ENCODE peak calls at places on chromosomes 2 and 18, in four cellular contexts. T, W, I and M are unnamed samples.

GRCh38 chr18:60092073-60092472 is 192.3 kb downstream of the PMAIP1 start:
- DNase-seq in T (no peak), I (no peak), W (no peak), M (no peak)

GRCh38 chr2:229445501-229446294 is 174.6 kb upstream of the PID1 start:
- DNase-seq in W (peak; percentile 66), I (peak; percentile 32), T (no peak), M (no peak)

GRCh38 chr2:55618649-55619055 is 1.2 kb upstream of the PPP4R3B start:
- DNase-seq in I (peak; percentile 45), T (peak; percentile 64), W (peak; percentile 56), M (peak; percentile 54)

GRCh38 chr2:88545118-88545517 is 82.1 kb downstream of the EIF2AK3 start:
- DNase-seq in T (no peak), I (no peak), W (no peak), M (no peak)

GRCh38 chr18:33495278-33495677 is 54.8 kb upstream of the CCDC178 start:
- DNase-seq in I (no peak), W (no peak), T (no peak), M (no peak)

GRCh38 chr2:238129166-238130010 is 9.1 kb upstream of the KLHL30 start:
- DNase-seq in W (no peak), T (peak; percentile 38), I (no peak), M (peak; percentile 28)

GRCh38 chr2:231359484-231359883 is 36.0 kb upstream of the B3GNT7 start:
- DNase-seq in W (no peak), T (no peak), I (no peak), M (peak; percentile 34)

GRCh38 chr2:177909962-177910361 is 162.6 kb downstream of the PDE11A start:
- DNase-seq in W (no peak), I (no peak), T (no peak), M (no peak)

GRCh38 chr2:237603718-237604362 is 13.3 kb upstream of the RAB17 start:
- DNase-seq in I (peak; percentile 63), W (peak; percentile 61), T (no peak), M (no peak)

GRCh38 chr18:37270046-37270665 is 295.4 kb downstream of the CELF4 start:
- DNase-seq in I (peak; percentile 38), W (no peak), T (no peak), M (no peak)

GRCh38 chr2:102664439-102665042 is 45.2 kb downstream of the SLC9A2 start:
- DNase-seq in T (no peak), W (no peak), I (no peak), M (no peak)

GRCh38 chr2:133331437-133331836 is 236.8 kb downstream of the NCKAP5 start:
- DNase-seq in W (no peak), T (no peak), I (no peak), M (no peak)

GRCh38 chr2:164150601-164151000 is 414.8 kb upstream of the FIGN start:
- DNase-seq in I (no peak), W (no peak), T (no peak), M (no peak)

GRCh38 chr2:144012304-144012703 is 507.6 kb downstream of the ZEB2 start:
- DNase-seq in I (no peak), T (no peak), W (no peak), M (no peak)

GRCh38 chr2:24189551-24189950 is 14.7 kb downstream of the FAM228A start:
- DNase-seq in I (no peak), T (no peak), W (no peak), M (no peak)

GRCh38 chr2:197464180-197464579 is 10.8 kb downstream of the COQ10B start:
- DNase-seq in W (no peak), I (no peak), T (no peak), M (no peak)

GRCh38 chr18:33720133-33720532 is 142.1 kb downstream of the ASXL3 start:
- DNase-seq in I (no peak), T (no peak), W (no peak), M (no peak)

GRCh38 chr2:134667081-134667480 is 51.7 kb downstream of the TMEM163 start:
- DNase-seq in T (no peak), W (no peak), I (no peak), M (no peak)

GRCh38 chr2:134670955-134671354 is 47.8 kb downstream of the TMEM163 start:
- DNase-seq in W (no peak), T (peak; percentile 90), I (no peak), M (peak; percentile 78)

GRCh38 chr2:134667541-134667940 is 51.3 kb downstream of the TMEM163 start:
- DNase-seq in W (no peak), I (no peak), T (no peak), M (no peak)

GRCh38 chr2:134669731-134670669 is 48.8 kb downstream of the TMEM163 start:
- DNase-seq in T (peak; percentile 86), I (no peak), W (no peak), M (peak; percentile 85)

GRCh38 chr2:134668821-134669220 is 50.0 kb downstream of the TMEM163 start:
- DNase-seq in W (no peak), I (no peak), T (no peak), M (peak; percentile 69)
- H3K4me1 ChIP-seq in W (no peaks in the 10 kb centered on the region), I (no peaks in the 10 kb centered on the region), T (peaks cover 36% of the 10 kb centered on the region), M (peaks cover 25% of the 10 kb centered on the region)

DNA sequence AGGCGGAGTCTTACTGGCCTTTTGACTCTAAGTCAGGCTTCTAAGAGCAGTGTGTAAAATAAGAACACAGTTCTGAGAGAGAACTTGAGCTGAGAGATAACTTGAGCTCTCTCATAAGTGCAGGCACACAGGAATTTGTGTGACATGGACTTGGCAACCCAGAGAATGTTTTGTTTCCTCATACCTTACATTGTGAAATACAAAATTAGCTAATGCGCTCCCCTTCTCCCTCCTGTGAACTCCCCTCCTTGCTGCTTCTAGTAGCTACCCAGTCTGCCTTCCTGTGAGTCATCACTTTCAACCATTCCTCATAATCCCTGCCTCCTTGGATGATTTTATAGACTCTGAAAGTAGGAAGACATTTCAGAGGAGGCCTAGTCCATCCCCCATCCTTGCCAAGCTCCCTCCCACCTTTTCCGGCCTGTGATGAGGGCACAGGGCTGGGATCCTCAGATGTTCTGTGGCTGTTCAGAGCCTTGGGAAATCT is 22.6 kb downstream of the FER1L5 start:
- DNase-seq in W (peak; percentile 51), T (no peak), I (no peak), M (peak; percentile 61)
- H3K27ac ChIP-seq in W (peak overlapping the region; percentile 71), T (peak overlapping the region; percentile 7), I (peak overlapping the region; percentile 55), M (peak overlapping the region; percentile 70)

GRCh38 chr2:142581491-142581890 is 296.0 kb upstream of the KYNU start:
- DNase-seq in T (no peak), W (no peak), I (no peak), M (no peak)

GRCh38 chr2:142585785-142586184 is 291.7 kb upstream of the KYNU start:
- DNase-seq in W (no peak), T (no peak), I (no peak), M (no peak)

GRCh38 chr2:142586693-142587432 is 290.6 kb upstream of the KYNU start:
- DNase-seq in T (no peak), I (no peak), W (no peak), M (no peak)

GRCh38 chr2:142580691-142581090 is 296.8 kb upstream of the KYNU start:
- DNase-seq in T (no peak), W (no peak), I (no peak), M (no peak)

DNA sequence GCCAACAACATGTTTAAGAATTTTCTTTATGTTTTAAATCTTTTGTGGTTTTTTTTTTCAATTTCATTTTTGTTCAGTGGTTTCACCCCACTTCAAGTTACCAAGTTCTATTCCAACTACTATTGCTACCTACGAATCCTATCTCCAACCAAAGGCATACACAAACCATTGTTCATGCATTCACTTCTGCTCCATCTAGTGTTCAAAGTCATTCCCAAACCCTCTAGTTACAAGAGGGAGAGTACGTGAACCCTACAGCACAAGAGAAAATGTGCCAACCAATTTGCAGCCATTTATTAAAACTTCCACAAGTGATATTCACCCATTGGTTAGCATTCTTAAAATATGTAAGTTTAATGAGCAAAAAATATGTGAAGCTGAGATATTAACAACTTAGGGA is 295.1 kb upstream of the KYNU start:
- DNase-seq in W (no peak), T (no peak), I (no peak), M (no peak)
- TF ChIP-seq CTCF in W (no peak), T (no peak), I (no peak), M (no peak)

GRCh38 chr2:158718196-158718585 is 76.9 kb upstream of the DAPL1 start:
- DNase-seq in I (no peak), T (no peak), W (no peak), M (no peak)

GRCh38 chr2:158719411-158719810 is 75.7 kb upstream of the DAPL1 start:
- DNase-seq in W (no peak), T (no peak), I (no peak), M (no peak)

GRCh38 chr2:158717366-158718195 is 77.5 kb upstream of the DAPL1 start:
- DNase-seq in I (no peak), W (no peak), T (no peak), M (no peak)

GRCh38 chr2:158716921-158717320 is 78.2 kb upstream of the DAPL1 start:
- DNase-seq in W (no peak), I (no peak), T (no peak), M (no peak)

GRCh38 chr2:158718851-158719250 is 76.3 kb upstream of the DAPL1 start:
- DNase-seq in I (no peak), T (no peak), W (no peak), M (no peak)
- H3K4me1 ChIP-seq in I (peaks cover 31% of the 10 kb centered on the region), T (no peaks in the 10 kb centered on the region), W (peaks cover 3% of the 10 kb centered on the region), M (peaks cover 33% of the 10 kb centered on the region)

GRCh38 chr2:70250434-70250833 is 2.0 kb upstream of the TIA1 start:
- DNase-seq in T (no peak), W (no peak), I (no peak), M (no peak)
- H3K27ac ChIP-seq in T (no peak overlapping the region), W (no peak overlapping the region), I (no peak overlapping the region), M (no peak overlapping the region)

GRCh38 chr2:26174691-26175181 is 1.8 kb downstream of the GAREM2 start:
- DNase-seq in I (no peak), T (no peak), W (no peak), M (no peak)

GRCh38 chr2:26175191-26175715 is 2.4 kb downstream of the GAREM2 start:
- DNase-seq in W (no peak), I (no peak), T (peak; percentile 57), M (no peak)

GRCh38 chr2:26172189-26172865 is 561 bp upstream of the GAREM2 start:
- DNase-seq in I (no peak), T (no peak), W (no peak), M (no peak)

GRCh38 chr2:26172866-26173595 is at the start of gene GAREM2:
- DNase-seq in I (no peak), W (no peak), T (no peak), M (no peak)

GRCh38 chr2:26173596-26174482 is 951 bp downstream of the GAREM2 start:
- DNase-seq in W (no peak), I (no peak), T (no peak), M (no peak)
- TF ChIP-seq CTCF in W (no peak), I (no peak), T (no peak), M (no peak)

DNA sequence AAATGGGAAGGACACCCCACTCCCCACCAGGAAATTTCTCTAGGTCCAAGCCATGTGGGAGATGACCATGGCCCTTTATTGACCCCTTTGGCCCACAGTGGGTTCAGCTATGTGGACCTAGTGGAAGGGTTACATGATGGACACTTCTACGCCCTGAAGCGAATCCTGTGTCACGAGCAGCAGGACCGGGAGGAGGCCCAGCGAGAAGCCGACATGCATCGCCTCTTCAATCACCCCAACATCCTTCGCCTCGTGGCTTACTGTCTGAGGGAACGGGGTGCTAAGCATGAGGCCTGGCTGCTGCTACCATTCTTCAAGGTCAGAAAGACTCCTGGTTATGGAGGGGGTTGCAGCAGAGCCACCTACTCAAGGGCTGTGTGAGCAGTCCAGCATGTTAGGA is 1.3 kb downstream of the STK16 start:
- DNase-seq in T (no peak), W (no peak), I (no peak), M (no peak)
- H3K4me1 ChIP-seq in T (peaks cover 24% of the 10 kb centered on the region), W (peaks cover 59% of the 10 kb centered on the region), I (peaks cover 26% of the 10 kb centered on the region), M (peaks cover 67% of the 10 kb centered on the region)